ENCODE peak calls at places on chromosomes 6 and 20, in ten cellular contexts. Y is AG04449, B is sigmoid colon, V is ovary, O is tibial artery, D is mammary epithelial cell, Z is OCI-LY7, Q is Peyer's patch, C is endothelial cell of umbilical vein, A is brain microvascular endothelial cell. R is an unnamed sample.

GRCh38 chr6:41474213-41474933 is 71.8 kb upstream of the FOXP4 start:
- DNase-seq in Y (no peak), B (no peak), V (no peak), O (no peak), D (no peak), Z (no peak), Q (no peak), C (no peak), A (no peak), R (no peak)

GRCh38 chr6:24432611-24433010 is 29.9 kb downstream of the MRS2 start:
- DNase-seq in Y (no peak), B (no peak), V (no peak), O (no peak), D (no peak), Z (no peak), Q (no peak), C (no peak), A (no peak), R (no peak)

GRCh38 chr6:142693446-142693845 is 251.5 kb downstream of the HIVEP2 start:
- DNase-seq in Y (no peak), B (no peak), V (no peak), O (no peak), D (peak), Z (no peak), Q (no peak), C (peak), A (peak), R (no peak)

GRCh38 chr20:3158968-3159431 is 665 bp downstream of the FASTKD5 start:
- DNase-seq in Y (no peak), B (no peak), V (no peak), O (no peak), D (no peak), Z (peak), Q (no peak), C (no peak), A (peak), R (no peak)

GRCh38 chr20:19922716-19923115 is 94.4 kb upstream of the NAA20 start:
- DNase-seq in Y (no peak), B (no peak), V (peak), O (no peak), D (no peak), Z (no peak), Q (no peak), C (no peak), A (no peak), R (no peak)

GRCh38 chr6:166757226-166758135 is 130.4 kb upstream of the RPS6KA2 start:
- DNase-seq in Y (no peak), B (no peak), V (no peak), O (no peak), D (peak), Z (no peak), Q (peak), C (no peak), A (peak), R (no peak)

GRCh38 chr20:58173930-58174707 is 54.3 kb downstream of the ANKRD60 start:
- DNase-seq in Y (no peak), B (no peak), V (peak), O (peak), D (no peak), Z (no peak), Q (peak), C (no peak), A (no peak), R (no peak)

GRCh38 chr6:53643481-53643965 is 22.0 kb downstream of the KLHL31 start:
- DNase-seq in Y (no peak), B (no peak), V (no peak), O (no peak), D (no peak), Z (no peak), Q (no peak), C (no peak), A (no peak), R (no peak)

GRCh38 chr20:9966966-9967365 is 67.8 kb upstream of the ANKEF1 start:
- DNase-seq in Y (no peak), B (no peak), V (no peak), O (no peak), D (peak), Z (no peak), Q (no peak), C (no peak), A (no peak), R (no peak)

GRCh38 chr20:44615169-44615791 is 32.9 kb downstream of the PKIG start:
- DNase-seq in Y (no peak), B (no peak), V (peak), O (no peak), D (no peak), Z (peak), Q (no peak), C (peak), A (no peak), R (no peak)

GRCh38 chr6:82022614-82023102 is 224.9 kb downstream of the IBTK start:
- DNase-seq in Y (no peak), B (no peak), V (no peak), O (no peak), D (peak), Z (no peak), Q (no peak), C (peak), A (peak), R (peak)

GRCh38 chr6:166440106-166440505 is 57.4 kb upstream of the MPC1 start:
- DNase-seq in Y (no peak), B (no peak), V (no peak), O (no peak), D (no peak), Z (no peak), Q (no peak), C (no peak), A (no peak), R (no peak)

GRCh38 chr6:4274382-4275082 is 139.2 kb upstream of the ECI2 start:
- DNase-seq in Y (no peak), B (no peak), V (no peak), O (no peak), D (no peak), Z (no peak), Q (no peak), C (peak), A (peak), R (peak)

GRCh38 chr20:17733781-17734304 is 34.1 kb downstream of the BANF2 start:
- DNase-seq in Y (no peak), B (no peak), V (no peak), O (no peak), D (no peak), Z (no peak), Q (no peak), C (no peak), A (no peak), R (no peak)

GRCh38 chr6:100078509-100078908 is 84.5 kb upstream of the MCHR2 start:
- DNase-seq in Y (no peak), B (no peak), V (no peak), O (no peak), D (peak), Z (peak), Q (no peak), C (peak), A (peak), R (no peak)

GRCh38 chr20:1281279-1282057 is 15.4 kb downstream of the SNPH start:
- DNase-seq in Y (no peak), B (peak), V (no peak), O (no peak), D (no peak), Z (no peak), Q (no peak), C (no peak), A (no peak), R (no peak)

GRCh38 chr6:168214586-168215104 is 104.9 kb downstream of the DACT2 start:
- DNase-seq in Y (no peak), B (no peak), V (no peak), O (no peak), D (no peak), Z (no peak), Q (no peak), C (no peak), A (no peak), R (no peak)

GRCh38 chr6:32083812-32084768 is 25.0 kb downstream of the TNXB start:
- DNase-seq in Y (no peak), B (no peak), V (no peak), O (no peak), D (no peak), Z (no peak), Q (no peak), C (no peak), A (no peak), R (no peak)

GRCh38 chr6:122033564-122034181 is 365.8 kb upstream of the HSF2 start:
- DNase-seq in Y (no peak), B (no peak), V (no peak), O (no peak), D (peak), Z (peak), Q (no peak), C (peak), A (peak), R (no peak)

GRCh38 chr6:133241901-133242760 is 974 bp downstream of the EYA4 start:
- DNase-seq in Y (no peak), B (peak), V (peak), O (no peak), D (peak), Z (no peak), Q (no peak), C (peak), A (no peak), R (no peak)

GRCh38 chr6:139588734-139589418 is 214.4 kb upstream of the CITED2 start:
- DNase-seq in Y (peak), B (no peak), V (no peak), O (no peak), D (no peak), Z (no peak), Q (no peak), C (no peak), A (peak), R (no peak)

GRCh38 chr6:66068033-66068432 is 361.0 kb upstream of the EYS start:
- DNase-seq in Y (no peak), B (no peak), V (no peak), O (no peak), D (no peak), Z (no peak), Q (no peak), C (no peak), A (no peak), R (no peak)

GRCh38 chr6:74606488-74607135 is 599.2 kb downstream of the COL12A1 start:
- DNase-seq in Y (peak), B (no peak), V (no peak), O (no peak), D (peak), Z (no peak), Q (no peak), C (peak), A (peak), R (peak)

GRCh38 chr6:168968228-168968627 is 285.4 kb downstream of the THBS2 start:
- DNase-seq in Y (peak), B (peak), V (no peak), O (peak), D (peak), Z (peak), Q (peak), C (no peak), A (peak), R (peak)

GRCh38 chr20:37988555-37988954 is 44.7 kb downstream of the TTI1 start:
- DNase-seq in Y (no peak), B (no peak), V (no peak), O (no peak), D (no peak), Z (no peak), Q (no peak), C (no peak), A (no peak), R (no peak)

GRCh38 chr20:48195121-48195870 is 410.0 kb upstream of the SULF2 start:
- DNase-seq in Y (no peak), B (no peak), V (peak), O (no peak), D (no peak), Z (no peak), Q (no peak), C (no peak), A (no peak), R (no peak)

GRCh38 chr6:121780325-121781313 is 345.2 kb downstream of the GJA1 start:
- DNase-seq in Y (peak), B (peak), V (peak), O (peak), D (peak), Z (no peak), Q (no peak), C (no peak), A (peak), R (peak)

GRCh38 chr6:42441661-42442081 is 10.1 kb downstream of the TRERF1 start:
- DNase-seq in Y (no peak), B (no peak), V (no peak), O (no peak), D (no peak), Z (no peak), Q (no peak), C (no peak), A (no peak), R (no peak)

GRCh38 chr6:127717384-127717783 is 140.4 kb downstream of the C6orf58 start:
- DNase-seq in Y (no peak), B (no peak), V (no peak), O (no peak), D (no peak), Z (no peak), Q (no peak), C (no peak), A (no peak), R (no peak)

GRCh38 chr6:117169060-117169635 is 96.2 kb upstream of the VGLL2 start:
- DNase-seq in Y (no peak), B (no peak), V (no peak), O (no peak), D (no peak), Z (no peak), Q (no peak), C (no peak), A (no peak), R (no peak)

GRCh38 chr6:43671801-43672690 is 15.5 kb downstream of the MRPS18A start:
- DNase-seq in Y (no peak), B (no peak), V (no peak), O (no peak), D (no peak), Z (no peak), Q (no peak), C (no peak), A (no peak), R (no peak)

GRCh38 chr6:19860235-19860877 is 23.2 kb downstream of the ID4 start:
- DNase-seq in Y (no peak), B (no peak), V (no peak), O (no peak), D (no peak), Z (no peak), Q (no peak), C (no peak), A (no peak), R (no peak)

GRCh38 chr6:136306466-136306865 is 16.8 kb upstream of the BCLAF1 start:
- DNase-seq in Y (no peak), B (no peak), V (no peak), O (no peak), D (no peak), Z (no peak), Q (no peak), C (no peak), A (no peak), R (no peak)

DNA sequence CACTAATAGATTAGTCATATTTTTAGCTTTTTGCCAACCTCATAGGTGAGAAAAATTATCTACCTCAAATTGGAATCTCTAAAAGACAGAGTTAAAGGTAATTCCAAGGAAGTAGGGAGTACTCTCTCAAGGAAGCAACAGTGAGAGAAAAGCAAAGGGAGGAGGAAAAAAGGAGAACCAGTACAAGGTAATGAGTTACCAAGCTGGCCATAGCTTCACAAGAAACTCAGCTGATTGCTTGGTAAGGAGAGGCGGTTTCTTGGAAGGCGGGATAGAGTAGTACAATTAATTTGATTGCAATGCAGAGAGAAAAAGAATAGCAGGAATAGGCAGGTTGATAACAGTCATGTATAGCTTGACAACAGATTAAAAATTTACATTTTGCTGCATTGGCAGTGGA is 137.6 kb downstream of the PHF3 start:
- DNase-seq in Y (no peak), B (no peak), V (no peak), O (no peak), D (no peak), Z (no peak), Q (no peak), C (no peak), A (no peak), R (no peak)
- H3K4me3 ChIP-seq in Y (no peak), B (no peak), V (no peak), O (no peak), D (no peak), Z (no peak), Q (no peak), C (no peak), A (no peak), R (no peak)

DNA sequence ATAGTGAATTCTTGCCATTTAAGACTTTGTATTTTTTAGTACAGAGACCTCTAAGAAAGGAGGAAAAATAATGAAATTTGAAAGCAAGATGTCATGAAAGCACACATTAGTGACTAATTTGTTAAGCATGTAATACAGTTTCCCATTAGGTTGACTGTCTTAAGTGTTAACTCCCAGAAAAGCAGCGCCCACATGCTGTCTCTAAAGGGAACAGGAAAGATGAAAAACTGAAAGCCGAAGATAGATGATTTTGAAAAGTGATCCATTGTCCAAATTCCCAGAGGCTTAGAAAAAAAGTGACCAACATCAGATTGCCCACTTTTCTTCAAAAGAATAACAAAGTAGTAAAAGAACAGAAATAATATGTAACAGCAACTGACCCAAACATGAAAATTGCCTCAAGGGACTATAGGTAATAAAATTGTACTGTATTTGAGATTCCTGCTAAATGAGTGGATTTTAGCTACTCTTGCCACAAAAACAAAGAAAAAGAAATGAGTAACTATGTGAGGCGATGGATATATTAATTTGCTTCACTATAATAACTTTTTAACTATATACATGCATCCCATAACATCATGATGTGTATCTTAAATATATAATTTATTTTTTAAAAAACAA is 83.2 kb upstream of the OGFRL1 start:
- DNase-seq in Y (no peak), B (no peak), V (no peak), O (no peak), D (peak), Z (no peak), Q (no peak), C (no peak), A (peak), R (no peak)
- TF ChIP-seq CTCF in Y (no peak), B (no peak), V (no peak), O (no peak), D (no peak), Z (no peak), Q (no peak), C (no peak), A (no peak), R (no peak)

GRCh38 chr6:49464691-49465090 is 1.5 kb downstream of the CENPQ start:
- DNase-seq in Y (no peak), B (no peak), V (no peak), O (no peak), D (no peak), Z (peak), Q (no peak), C (no peak), A (no peak), R (no peak)
- H3K4me3 ChIP-seq in Y (no peak), B (no peak), V (no peak), O (no peak), D (no peak), Z (peak), Q (no peak), C (no peak), A (no peak), R (no peak)

GRCh38 chr20:33929917-33930316 is 63.8 kb upstream of the RALY start:
- DNase-seq in Y (no peak), B (no peak), V (no peak), O (no peak), D (no peak), Z (no peak), Q (no peak), C (no peak), A (no peak), R (no peak)
- TF ChIP-seq CTCF in Y (no peak), B (no peak), V (no peak), O (no peak), D (no peak), Z (no peak), Q (no peak), C (no peak), A (no peak), R (no peak)

GRCh38 chr6:47736083-47736700 is 37.8 kb downstream of the ADGRF4 start:
- DNase-seq in Y (no peak), B (no peak), V (no peak), O (no peak), D (no peak), Z (no peak), Q (no peak), C (no peak), A (no peak), R (no peak)
- H3K4me3 ChIP-seq in Y (no peak), B (no peak), V (no peak), O (no peak), D (no peak), Z (no peak), Q (no peak), C (no peak), A (no peak), R (no peak)

DNA sequence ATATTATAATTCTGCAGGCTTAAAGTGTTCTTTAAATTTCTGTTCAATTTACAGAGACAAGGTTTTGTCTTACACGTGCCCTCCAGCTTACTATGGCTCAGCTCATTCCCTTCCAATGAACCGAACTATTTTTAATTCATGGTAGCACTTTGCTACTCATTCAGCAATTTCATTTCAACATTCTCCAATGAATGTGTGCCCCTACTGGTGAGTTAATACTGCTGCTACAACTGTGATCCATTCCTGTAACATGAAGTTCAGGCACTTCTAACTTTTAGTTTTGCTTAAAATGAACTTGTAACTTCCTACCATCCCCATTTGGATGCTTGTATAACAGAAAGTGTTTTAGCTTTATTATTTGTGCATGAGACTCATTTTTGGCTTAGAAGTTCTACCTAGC is 99.7 kb downstream of the F13A1 start:
- DNase-seq in Y (no peak), B (no peak), V (no peak), O (no peak), D (no peak), Z (peak), Q (no peak), C (no peak), A (no peak), R (no peak)
- TF ChIP-seq CTCF in Y (no peak), B (no peak), V (no peak), O (no peak), D (peak), Z (peak), Q (no peak), C (no peak), A (no peak), R (peak)

DNA sequence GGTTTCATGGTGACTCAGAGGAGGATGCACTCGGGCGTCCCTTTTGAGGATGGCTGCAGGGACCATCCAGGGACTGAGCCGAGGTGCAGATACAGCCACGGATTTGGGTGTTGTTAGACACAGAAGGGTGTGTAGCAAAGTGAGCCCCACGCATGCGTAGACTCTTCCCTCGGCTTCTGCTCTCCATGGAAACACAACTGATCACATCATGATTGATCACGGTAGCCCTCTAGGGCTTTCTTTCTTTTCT is 606 bp upstream of the ULBP1 start:
- DNase-seq in Y (no peak), B (no peak), V (no peak), O (no peak), D (no peak), Z (peak), Q (peak), C (no peak), A (peak), R (no peak)
- H3K4me3 ChIP-seq in Y (peak), B (peak), V (no peak), O (peak), D (peak), Z (peak), Q (peak), C (peak), A (peak), R (peak)